ENCODE peak calls at places on chromosomes 1 and 21, in seven cellular contexts. X, J, Y, Z, P, D and O are unnamed samples.

GRCh38 chr1:41152622-41153044 is 89.5 kb downstream of the SCMH1 start:
- DNase-seq in D (no peak), Y (peak), Z (no peak), P (peak), J (no peak), X (no peak), O (no peak)

GRCh38 chr1:51578383-51579109 is 38.3 kb upstream of the OSBPL9 start:
- DNase-seq in P (no peak), J (no peak), Z (no peak), D (no peak), Y (no peak), X (no peak), O (no peak)

GRCh38 chr1:102588536-102588935 is 519.8 kb downstream of the COL11A1 start:
- DNase-seq in Y (no peak), D (no peak), J (no peak), Z (no peak), P (no peak), X (no peak), O (peak)

GRCh38 chr21:21236981-21237380 is 238.8 kb downstream of the NCAM2 start:
- DNase-seq in Z (no peak), P (no peak), D (no peak), Y (no peak), X (no peak), J (no peak), O (no peak)

GRCh38 chr1:234598974-234599616 is 10.9 kb downstream of the IRF2BP2 start:
- DNase-seq in J (peak), Y (peak), D (no peak), P (no peak), X (no peak), Z (no peak), O (peak)

GRCh38 chr1:178025613-178026356 is 55.9 kb upstream of the SEC16B start:
- DNase-seq in Y (no peak), Z (no peak), P (no peak), X (no peak), J (no peak), D (no peak), O (no peak)

GRCh38 chr1:21659924-21660326 is 9.2 kb downstream of the RAP1GAP start:
- DNase-seq in P (no peak), Z (no peak), Y (no peak), D (no peak), X (no peak), J (no peak), O (no peak)

GRCh38 chr1:42852608-42852980 is 6.2 kb downstream of the ZNF691 start:
- DNase-seq in D (no peak), X (no peak), Y (no peak), J (no peak), Z (no peak), P (no peak), O (no peak)

GRCh38 chr1:109917429-109918076 is 6.9 kb downstream of the CSF1 start:
- DNase-seq in Y (no peak), P (no peak), J (no peak), Z (peak), X (no peak), D (no peak), O (no peak)

GRCh38 chr1:15757016-15757543 is 1.5 kb upstream of the FBLIM1 start:
- DNase-seq in X (no peak), J (no peak), Y (no peak), P (no peak), Z (no peak), D (no peak), O (peak)

GRCh38 chr1:160997323-160998038 is 23.5 kb downstream of the F11R start:
- DNase-seq in J (peak), X (peak), P (peak), D (no peak), Y (peak), Z (peak), O (peak)

GRCh38 chr1:59509341-59509869 is 212.5 kb downstream of the FGGY start:
- DNase-seq in Y (no peak), P (no peak), Z (no peak), X (no peak), J (no peak), D (no peak), O (no peak)

GRCh38 chr1:19251305-19252196 is at the start of the genes EMC1 and MRTO4:
- DNase-seq in X (peak), Z (peak), J (peak), D (peak), P (peak), Y (peak), O (peak)

GRCh38 chr1:15722411-15722810 is 13.6 kb upstream of the SLC25A34 start:
- DNase-seq in P (no peak), Z (no peak), Y (no peak), D (no peak), J (no peak), X (no peak), O (no peak)

GRCh38 chr21:36080386-36080785 is 10.6 kb downstream of the CBR1 start:
- DNase-seq in D (no peak), P (no peak), X (no peak), J (no peak), Y (no peak), Z (no peak), O (no peak)

GRCh38 chr1:244327533-244327932 is 124.2 kb downstream of the ADSS2 start:
- DNase-seq in J (no peak), X (no peak), Z (no peak), D (no peak), P (no peak), Y (no peak), O (no peak)

GRCh38 chr1:111756124-111756513 is 418 bp downstream of the DDX20 start:
- DNase-seq in J (no peak), X (no peak), D (no peak), Y (no peak), Z (no peak), P (no peak), O (no peak)

GRCh38 chr1:67988066-67988465 is 62.4 kb downstream of the DIRAS3 start:
- DNase-seq in Z (no peak), J (no peak), Y (peak), P (peak), X (no peak), D (no peak), O (no peak)

GRCh38 chr1:34787461-34788420 is 5.1 kb upstream of the GJA4 start:
- DNase-seq in J (no peak), X (no peak), Y (peak), P (no peak), D (no peak), Z (no peak), O (no peak)

GRCh38 chr1:159751022-159751421 is 29.7 kb upstream of the DUSP23 start:
- DNase-seq in D (no peak), X (no peak), J (no peak), P (no peak), Y (peak), Z (no peak), O (no peak)

GRCh38 chr1:85611390-85611789 is 30.8 kb downstream of the CCN1 start:
- DNase-seq in D (no peak), P (peak), Y (peak), X (no peak), J (no peak), Z (no peak), O (no peak)

GRCh38 chr1:9618912-9619679 is 30.4 kb downstream of the TMEM201 start:
- DNase-seq in P (no peak), Z (no peak), X (no peak), D (no peak), J (no peak), Y (peak), O (no peak)

GRCh38 chr1:9612871-9613624 is 24.3 kb downstream of the TMEM201 start:
- DNase-seq in Y (no peak), D (no peak), X (no peak), J (no peak), Z (no peak), P (no peak), O (no peak)

GRCh38 chr1:9612162-9612845 is 23.6 kb downstream of the TMEM201 start:
- DNase-seq in X (no peak), D (no peak), P (no peak), J (no peak), Y (no peak), Z (no peak), O (no peak)

GRCh38 chr1:9613625-9614299 is 25.1 kb downstream of the TMEM201 start:
- DNase-seq in Y (no peak), D (no peak), Z (no peak), X (no peak), J (no peak), P (no peak), O (no peak)

GRCh38 chr1:9615316-9616063 is 26.8 kb downstream of the TMEM201 start:
- DNase-seq in D (peak), Z (no peak), J (no peak), P (peak), Y (peak), X (no peak), O (no peak)
- TF ChIP-seq CTCF in D (peak), Z (peak), J (peak), P (peak), Y (peak), X (peak), O (peak)

DNA sequence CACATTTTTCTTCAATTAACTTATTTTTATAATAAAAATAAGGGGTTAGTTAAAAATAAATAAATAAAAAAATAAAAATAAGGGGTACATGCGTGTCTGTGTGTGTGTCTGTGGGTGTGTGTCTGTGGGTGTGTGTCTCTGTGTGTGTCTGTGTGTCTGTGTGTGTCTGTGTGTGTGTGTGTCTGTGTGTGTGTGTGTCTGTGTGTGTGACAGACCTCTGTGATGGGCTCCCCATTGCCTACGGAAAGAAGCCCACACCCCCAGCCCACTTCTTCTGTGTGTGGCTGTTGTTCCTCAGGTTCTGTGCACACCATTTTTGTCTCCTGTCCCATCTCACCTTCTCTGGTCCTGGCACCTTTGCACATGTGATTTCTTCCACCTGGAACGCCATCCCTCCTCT is 9.9 kb downstream of the PHLDA3 start:
- DNase-seq in Y (no peak), D (no peak), Z (no peak), P (no peak), X (no peak), J (no peak), O (no peak)
- TF ChIP-seq CTCF in Y (no peak), D (no peak), Z (no peak), P (no peak), X (no peak), J (no peak), O (no peak)

GRCh38 chr1:192491804-192492554 is 83.6 kb upstream of the RGS1 start:
- DNase-seq in J (no peak), P (peak), D (no peak), X (no peak), Z (no peak), Y (peak), O (no peak)
- TF ChIP-seq CTCF in J (no peak), P (peak), D (no peak), X (no peak), Z (no peak), Y (peak), O (no peak)

GRCh38 chr1:54601730-54602129 is 21.6 kb downstream of the FAM151A start:
- DNase-seq in X (no peak), J (no peak), P (no peak), Z (no peak), D (no peak), Y (no peak), O (no peak)

GRCh38 chr1:54603241-54603640 is 20.1 kb downstream of the FAM151A start:
- DNase-seq in D (no peak), X (no peak), J (no peak), Z (no peak), P (no peak), Y (no peak), O (no peak)

GRCh38 chr1:54599211-54599823 is 24.0 kb downstream of the FAM151A start:
- DNase-seq in J (no peak), Y (no peak), D (no peak), P (no peak), X (no peak), Z (no peak), O (no peak)

GRCh38 chr1:54602559-54602958 is 20.8 kb downstream of the FAM151A start:
- DNase-seq in Y (no peak), P (no peak), J (no peak), Z (no peak), D (peak), X (no peak), O (no peak)

GRCh38 chr1:54600947-54601725 is 22.2 kb downstream of the FAM151A start:
- DNase-seq in Z (no peak), P (no peak), J (no peak), D (peak), Y (no peak), X (no peak), O (no peak)
- TF ChIP-seq CTCF in Z (no peak), P (no peak), J (no peak), D (no peak), Y (no peak), X (no peak), O (no peak)

DNA sequence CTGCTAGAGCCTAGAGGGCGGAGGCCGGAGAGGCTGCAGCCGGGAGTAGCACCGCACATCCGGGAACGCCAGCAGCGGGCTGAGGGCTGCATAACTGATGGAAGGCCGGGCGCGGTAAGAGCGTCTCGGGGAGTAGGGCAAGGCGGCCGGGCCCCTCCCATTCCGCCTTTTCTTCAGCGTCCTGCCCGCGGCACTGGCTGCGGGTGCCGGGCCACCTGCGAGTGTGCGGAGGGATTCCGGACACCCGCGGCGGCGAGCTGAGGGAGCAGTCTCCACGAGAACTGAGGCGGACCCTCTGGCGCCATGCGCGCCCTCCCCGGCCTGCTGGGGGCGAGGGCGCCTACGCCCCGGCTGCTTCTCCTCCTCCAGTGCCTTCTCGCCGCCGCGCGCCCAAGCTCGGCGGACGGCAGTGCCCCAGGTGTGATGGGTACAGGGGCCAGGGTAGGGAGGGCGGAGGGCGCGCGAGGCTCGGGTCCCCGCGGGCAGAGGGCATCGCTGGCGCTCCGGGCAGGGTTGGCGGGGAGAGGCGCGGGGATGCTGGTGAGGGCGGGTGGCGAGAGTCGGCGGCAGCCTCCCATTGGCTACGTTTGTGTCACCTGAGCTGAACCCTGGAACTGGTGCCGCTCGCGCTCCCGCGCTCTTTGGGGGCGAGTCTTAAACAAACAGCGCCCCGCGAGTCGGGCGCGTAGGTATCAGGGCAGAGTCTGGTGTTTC is 334.4 kb downstream of the SRGAP2C start:
- DNase-seq in Z (peak), X (peak), P (peak), D (peak), J (peak), Y (no peak), O (peak)
- TF ChIP-seq CTCF in Z (no peak), X (no peak), P (no peak), D (no peak), J (no peak), Y (no peak), O (no peak)

DNA sequence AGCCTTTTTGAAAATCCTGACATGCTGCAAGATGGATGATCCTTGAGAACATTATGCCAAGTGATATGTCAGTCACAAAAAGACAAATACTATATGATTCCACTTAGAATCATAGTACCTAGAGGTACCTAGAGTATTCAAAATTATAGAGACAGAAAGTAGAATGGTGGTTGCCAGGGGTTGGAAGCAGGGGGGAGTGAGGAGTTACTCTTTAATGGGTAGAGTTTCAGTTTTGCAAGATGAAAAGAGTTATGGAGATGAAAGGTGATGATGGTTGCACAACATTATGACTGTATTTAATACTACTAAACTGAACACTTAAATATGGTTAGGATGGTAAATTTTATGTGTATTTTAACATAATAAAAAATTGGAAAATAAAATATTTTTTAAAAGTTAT is 37.9 kb upstream of the PODN start:
- DNase-seq in Y (no peak), D (no peak), P (no peak), J (no peak), Z (no peak), X (no peak), O (no peak)
- TF ChIP-seq CTCF in Y (no peak), D (no peak), P (no peak), J (no peak), Z (no peak), X (no peak), O (no peak)

GRCh38 chr1:203521812-203522211 is 27.9 kb downstream of the OPTC start:
- DNase-seq in Y (no peak), X (no peak), Z (no peak), P (no peak), J (no peak), D (no peak), O (no peak)

GRCh38 chr1:203524824-203525223 is 30.9 kb downstream of the OPTC start:
- DNase-seq in X (no peak), P (no peak), Y (no peak), Z (no peak), J (no peak), D (no peak), O (no peak)

GRCh38 chr1:203522237-203522636 is 28.3 kb downstream of the OPTC start:
- DNase-seq in Y (no peak), P (no peak), X (no peak), D (peak), J (no peak), Z (no peak), O (no peak)

GRCh38 chr1:203524152-203524551 is 30.2 kb downstream of the OPTC start:
- DNase-seq in X (no peak), J (no peak), P (no peak), Y (no peak), D (no peak), Z (no peak), O (no peak)

DNA sequence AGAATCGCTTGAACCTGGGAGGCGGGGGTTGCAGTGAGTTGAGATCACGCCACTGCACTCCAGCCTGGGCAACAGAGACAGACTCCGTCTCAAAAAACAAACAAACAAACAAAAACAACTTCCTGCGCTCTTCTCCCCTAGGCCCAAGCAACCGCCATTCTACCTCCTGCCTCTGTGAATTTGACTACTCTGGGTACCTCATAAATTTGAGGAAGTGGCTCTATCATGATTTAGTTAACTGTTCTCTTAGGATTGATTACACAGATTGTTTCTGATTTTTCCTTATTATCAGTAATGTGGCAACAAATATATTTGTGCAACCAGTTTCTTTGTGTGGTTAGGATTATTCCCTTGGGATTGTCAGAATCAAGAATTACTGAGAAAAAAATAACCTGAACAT is 29.7 kb downstream of the OPTC start:
- DNase-seq in Y (no peak), J (no peak), D (no peak), P (no peak), X (no peak), Z (no peak), O (no peak)
- TF ChIP-seq CTCF in Y (no peak), J (no peak), D (no peak), P (no peak), X (no peak), Z (no peak), O (no peak)

DNA sequence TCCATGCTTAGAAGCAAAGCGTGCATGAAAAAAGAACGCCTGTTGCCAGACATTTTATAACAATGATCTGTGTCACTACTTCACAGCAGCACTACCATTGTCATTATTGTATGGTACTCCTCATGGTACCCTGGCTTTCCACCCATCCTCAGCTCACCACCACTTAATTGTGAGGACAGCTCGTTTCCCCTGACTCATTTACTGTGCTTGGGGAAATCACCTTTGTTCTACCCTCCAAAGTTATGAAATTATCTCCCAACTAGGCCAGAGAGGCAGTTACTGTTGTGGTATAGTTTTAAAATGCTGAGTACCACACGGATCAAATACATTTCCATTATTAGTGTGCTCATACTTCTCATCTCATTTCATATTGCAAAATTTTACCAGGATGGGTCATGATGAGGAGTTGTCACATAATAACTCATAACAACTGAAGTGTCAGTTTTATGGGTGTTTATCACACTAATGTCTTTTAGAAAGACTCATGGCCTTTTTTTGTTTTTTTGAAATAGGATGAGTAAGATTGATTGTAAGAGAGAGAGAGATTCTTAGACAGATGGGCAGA is 9.2 kb upstream of the OR2B11 start:
- DNase-seq in Z (no peak), P (no peak), D (no peak), Y (no peak), X (no peak), J (no peak), O (no peak)
- TF ChIP-seq CTCF in Z (no peak), P (no peak), D (no peak), Y (no peak), X (no peak), J (no peak), O (no peak)

GRCh38 chr1:17265162-17265561 is 16.3 kb downstream of the PADI3 start:
- DNase-seq in X (no peak), Z (no peak), D (no peak), Y (no peak), P (no peak), J (no peak), O (no peak)
- TF ChIP-seq CTCF in X (no peak), Z (no peak), D (no peak), Y (no peak), P (no peak), J (no peak), O (no peak)

GRCh38 chr21:44067011-44067839 is 40.0 kb upstream of the PWP2 start:
- DNase-seq in Z (no peak), Y (peak), D (no peak), P (no peak), J (no peak), X (no peak), O (no peak)

GRCh38 chr21:44074315-44074958 is 32.8 kb upstream of the PWP2 start:
- DNase-seq in Y (no peak), P (no peak), J (no peak), X (no peak), D (no peak), Z (no peak), O (no peak)

GRCh38 chr21:44072111-44072510 is 35.1 kb upstream of the PWP2 start:
- DNase-seq in X (no peak), D (no peak), P (no peak), Y (no peak), Z (no peak), J (no peak), O (no peak)

GRCh38 chr21:44070391-44070790 is 36.8 kb upstream of the PWP2 start:
- DNase-seq in P (no peak), D (no peak), X (no peak), Y (no peak), Z (no peak), J (no peak), O (no peak)

GRCh38 chr21:44071359-44072104 is 35.7 kb upstream of the PWP2 start:
- DNase-seq in P (no peak), D (no peak), Y (no peak), X (no peak), J (no peak), Z (no peak), O (no peak)
- TF ChIP-seq CTCF in P (no peak), D (no peak), Y (no peak), X (no peak), J (no peak), Z (no peak), O (no peak)